ENCODE peak calls at places on chromosomes 4 and X, in six cellular contexts. Y, U, P, E, D and V are unnamed samples.
A peak's percentile ranks its signal among the peaks of the same experiment; 100 is the strongest.

GRCh38 chr4:138013625-138014024 is 228.5 kb downstream of the SLC7A11 start:
- DNase-seq in D (no peak), P (no peak), E (no peak), U (no peak), Y (no peak), V (no peak)

GRCh38 chrX:1534321-1535168 is 2.4 kb downstream of the P2RY8 start:
- DNase-seq in Y (no peak), D (no peak), U (no peak), E (peak; percentile 48), P (no peak), V (peak; percentile 10)

GRCh38 chr4:140635606-140636005 is 66.8 kb upstream of the UCP1 start:
- DNase-seq in Y (peak; percentile 58), D (no peak), U (no peak), P (peak; percentile 36), E (no peak), V (no peak)

GRCh38 chr4:81404294-81404693 is 67.4 kb downstream of the RASGEF1B start:
- DNase-seq in D (no peak), U (no peak), E (no peak), P (no peak), Y (peak; percentile 26), V (peak; percentile 9)

GRCh38 chr4:54082168-54082567 is 17.8 kb upstream of the CHIC2 start:
- DNase-seq in P (peak; percentile 78), U (no peak), Y (peak; percentile 97), E (no peak), D (no peak), V (peak; percentile 40)

GRCh38 chr4:1200425-1201035 is 28.1 kb upstream of the SPON2 start:
- DNase-seq in D (no peak), U (no peak), P (peak; percentile 82), E (peak; percentile 22), Y (peak; percentile 83), V (no peak)

GRCh38 chr4:99586322-99586721 is 11.7 kb downstream of the MTTP start:
- DNase-seq in D (no peak), E (no peak), U (no peak), P (no peak), Y (no peak), V (peak; percentile 66)

GRCh38 chrX:1306909-1307625 is 29.5 kb upstream of the IL3RA start:
- DNase-seq in Y (no peak), U (no peak), E (no peak), P (no peak), D (no peak), V (no peak)

GRCh38 chrX:49174723-49175122 is 3.0 kb downstream of the PLP2 start:
- DNase-seq in E (no peak), D (no peak), U (no peak), P (no peak), Y (no peak), V (no peak)

GRCh38 chr4:168449740-168450442 is 30.4 kb downstream of the DDX60L start:
- DNase-seq in D (no peak), Y (peak; percentile 68), E (no peak), U (no peak), P (no peak), V (no peak)

GRCh38 chr4:53805291-53805690 is 214.0 kb upstream of the LNX1 start:
- DNase-seq in P (no peak), E (no peak), Y (no peak), D (no peak), U (no peak), V (no peak)

GRCh38 chrX:35890699-35891098 is 28.8 kb upstream of the CFAP47 start:
- DNase-seq in Y (peak; percentile 25), P (peak; percentile 42), U (peak; percentile 33), D (peak; percentile 30), E (peak; percentile 1), V (peak; percentile 34)

GRCh38 chr4:101649790-101650450 is 140.6 kb upstream of the BANK1 start:
- DNase-seq in Y (peak; percentile 10), U (peak; percentile 8), P (no peak), E (no peak), D (no peak), V (peak; percentile 53)

GRCh38 chr4:125519376-125520171 is 204.8 kb downstream of the FAT4 start:
- DNase-seq in U (no peak), P (no peak), D (no peak), Y (no peak), E (no peak), V (peak; percentile 2)

GRCh38 chrX:39677585-39677984 is 420.2 kb downstream of the BCOR start:
- DNase-seq in P (no peak), U (no peak), Y (no peak), D (no peak), E (no peak), V (no peak)

GRCh38 chr4:169156392-169156791 is 114.4 kb downstream of the SH3RF1 start:
- DNase-seq in E (no peak), Y (no peak), U (no peak), D (no peak), P (no peak), V (no peak)

GRCh38 chr4:138910201-138910913 is 105.2 kb upstream of the NOCT start:
- DNase-seq in D (no peak), U (no peak), Y (peak; percentile 18), E (no peak), P (no peak), V (peak; percentile 91)

GRCh38 chr4:3809028-3809427 is 42.8 kb downstream of the ADRA2C start:
- DNase-seq in E (no peak), U (no peak), D (no peak), P (no peak), Y (no peak), V (no peak)

GRCh38 chrX:7908821-7909220 is 18.4 kb downstream of the PNPLA4 start:
- DNase-seq in E (no peak), P (no peak), U (no peak), D (no peak), Y (no peak), V (no peak)

GRCh38 chr4:184252136-184253071 is 34.7 kb upstream of the ENPP6 start:
- DNase-seq in Y (no peak), E (no peak), U (no peak), D (no peak), P (no peak), V (no peak)

GRCh38 chr4:106329027-106329618 is 12.8 kb downstream of the AIMP1 start:
- DNase-seq in Y (peak; percentile 63), D (no peak), P (peak; percentile 11), U (no peak), E (no peak), V (peak; percentile 34)

GRCh38 chr4:73485085-73485484 is 3.5 kb downstream of the AFM start:
- DNase-seq in D (no peak), E (no peak), P (no peak), U (no peak), Y (no peak), V (no peak)

GRCh38 chr4:148795156-148795864 is 353.1 kb upstream of the NR3C2 start:
- DNase-seq in Y (peak; percentile 75), U (no peak), D (no peak), P (peak; percentile 18), E (no peak), V (no peak)

GRCh38 chrX:109840585-109840984 is 107.5 kb upstream of the ACSL4 start:
- DNase-seq in P (peak; percentile 17), D (no peak), U (peak; percentile 33), E (peak; percentile 5), Y (peak; percentile 96), V (no peak)

GRCh38 chr4:21554510-21554909 is 394.1 kb downstream of the KCNIP4 start:
- DNase-seq in Y (no peak), U (no peak), D (no peak), P (no peak), E (no peak), V (no peak)